ENCODE peak calls at places on chromosomes 3 and 15, in four cellular contexts. Y is HCT116, B is left ventricle myocardium inferior, Z is fibroblast of the aortic adventitia. D is an unnamed sample.

GRCh38 chr3:153295906-153296305 is 133.9 kb downstream of the RAP2B start:
- DNase-seq in B (no peak), Y (no peak), Z (peak), D (no peak)

GRCh38 chr3:64995857-64996564 is 308.2 kb upstream of the ADAMTS9 start:
- DNase-seq in B (no peak), Y (no peak), Z (peak), D (no peak)

GRCh38 chr3:42705962-42706585 is 3.5 kb upstream of the HHATL start:
- DNase-seq in B (peak), Z (no peak), Y (no peak), D (no peak)

GRCh38 chr15:65773386-65774111 is 18.5 kb downstream of the DENND4A start:
- DNase-seq in Z (no peak), B (no peak), Y (no peak), D (no peak)

GRCh38 chr3:58646503-58646902 is 20.1 kb downstream of the FAM3D start:
- DNase-seq in B (no peak), Y (no peak), Z (peak), D (peak)

GRCh38 chr3:63513801-63514200 is 138.7 kb upstream of the SNTN start:
- DNase-seq in Y (no peak), Z (no peak), B (no peak), D (no peak)

GRCh38 chr15:76060098-76060989 is 559 bp downstream of the TMEM266 start:
- DNase-seq in B (no peak), Y (no peak), Z (peak), D (no peak)

GRCh38 chr3:58720526-58720925 is 54.0 kb upstream of the FAM3D start:
- DNase-seq in Z (no peak), B (no peak), Y (no peak), D (no peak)

GRCh38 chr15:89695198-89695597 is 4.6 kb downstream of the WDR93 start:
- DNase-seq in B (no peak), Y (no peak), Z (no peak), D (no peak)

GRCh38 chr3:122635789-122636188 is 44.9 kb upstream of the PARP14 start:
- DNase-seq in B (no peak), Z (peak), Y (peak), D (peak)

GRCh38 chr3:63685340-63685739 is 32.9 kb downstream of the SNTN start:
- DNase-seq in Y (no peak), B (no peak), Z (no peak), D (no peak)

DNA sequence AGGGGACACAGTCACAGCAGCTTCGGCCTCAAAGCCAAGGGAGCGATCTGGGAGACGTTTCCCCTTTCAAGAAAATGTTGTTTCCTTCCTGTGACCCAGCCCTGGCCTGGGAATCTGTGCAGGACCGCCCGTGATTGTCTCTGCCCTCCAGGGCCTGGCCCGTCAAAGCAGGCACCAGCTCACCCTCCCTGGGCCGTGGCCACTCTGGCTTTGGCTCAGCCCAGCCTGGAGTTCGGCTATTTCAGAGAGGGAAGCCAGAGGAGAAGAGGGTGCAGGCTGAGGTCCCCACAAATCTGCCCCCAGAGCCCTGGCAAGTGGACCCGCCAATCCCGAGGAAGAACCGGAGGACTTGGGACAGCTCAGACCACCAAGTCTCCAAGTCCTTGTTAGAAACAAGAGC is 12.7 kb downstream of the GATA2 start:
- DNase-seq in B (peak), Y (no peak), Z (no peak), D (no peak)
- TF ChIP-seq CTCF in B (no peak), Y (no peak), Z (no peak), D (no peak)

GRCh38 chr3:50245251-50245745 is 9.3 kb downstream of the GNAI2 start:
- DNase-seq in Z (no peak), Y (no peak), B (no peak), D (no peak)

GRCh38 chr3:50245831-50246516 is 10.0 kb downstream of the GNAI2 start:
- DNase-seq in B (peak), Z (peak), Y (no peak), D (peak)

GRCh38 chr3:50248387-50248786 is 12.4 kb downstream of the GNAI2 start:
- DNase-seq in Z (no peak), B (peak), Y (no peak), D (peak)

GRCh38 chr3:50249459-50249858 is 13.5 kb downstream of the GNAI2 start:
- DNase-seq in Z (no peak), B (no peak), Y (no peak), D (no peak)

GRCh38 chr3:50246517-50246954 is 10.5 kb downstream of the GNAI2 start:
- DNase-seq in Z (peak), Y (peak), B (peak), D (peak)
- TF ChIP-seq CTCF in Z (no peak), Y (no peak), B (peak), D (no peak)

GRCh38 chr15:54789377-54789776 is 407.4 kb downstream of the RSL24D1 start:
- DNase-seq in B (no peak), Y (no peak), Z (no peak), D (no peak)
- TF ChIP-seq CTCF in B (no peak), Y (no peak), Z (no peak), D (no peak)

DNA sequence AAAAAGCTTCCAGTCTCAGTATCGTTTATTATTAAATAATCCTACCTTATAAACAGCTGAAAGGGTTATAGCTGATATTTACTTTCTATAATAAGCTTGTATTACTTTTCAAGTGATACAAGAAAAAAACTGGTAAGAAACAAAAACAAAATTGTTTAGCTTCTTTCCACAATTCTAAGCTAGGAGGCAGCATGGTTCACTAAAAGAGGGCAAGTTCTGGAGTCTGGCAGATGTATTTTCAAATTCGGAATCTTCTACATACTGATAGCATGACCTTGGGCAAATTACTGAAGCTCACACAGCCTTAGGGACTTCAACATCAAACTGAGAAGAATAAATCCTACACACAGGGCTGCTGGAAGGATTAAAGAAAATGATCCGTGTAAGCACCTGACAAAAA is 15.4 kb downstream of the C15orf62 start:
- DNase-seq in B (no peak), Z (no peak), Y (no peak), D (peak)
- TF ChIP-seq CTCF in B (no peak), Z (no peak), Y (peak), D (no peak)

DNA sequence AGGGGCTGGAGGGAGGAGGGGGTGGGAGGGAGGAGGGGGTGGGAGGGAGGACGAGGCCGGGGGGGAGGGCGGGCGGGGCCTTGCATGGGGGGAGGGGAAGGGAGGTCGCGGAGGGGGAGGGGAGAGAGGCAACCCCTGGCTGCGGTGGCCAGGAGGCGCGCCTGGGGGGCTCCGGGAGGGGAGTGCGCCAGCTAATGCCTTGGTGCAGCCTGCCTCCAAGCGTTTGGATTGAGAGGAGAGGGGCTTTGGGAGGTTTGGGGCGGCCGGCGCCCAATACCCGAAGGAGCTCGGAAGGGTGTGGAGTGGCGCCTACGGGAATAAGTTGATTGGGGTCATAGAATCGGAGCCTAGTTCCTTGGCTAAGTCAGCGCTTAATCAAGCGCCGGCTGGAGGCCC is 544 bp downstream of the TFG start:
- DNase-seq in B (no peak), Y (no peak), Z (no peak), D (peak)
- TF ChIP-seq CTCF in B (no peak), Y (no peak), Z (no peak), D (no peak)

GRCh38 chr15:52179278-52180195 is 11.7 kb downstream of the GNB5 start:
- DNase-seq in Y (peak), B (peak), Z (peak), D (peak)
- TF ChIP-seq CTCF in Y (no peak), B (no peak), Z (no peak), D (peak)

GRCh38 chr3:157542711-157543485 is 39.7 kb upstream of the VEPH1 start:
- DNase-seq in Z (peak), Y (no peak), B (peak), D (peak)
- TF ChIP-seq CTCF in Z (peak), Y (no peak), B (peak), D (no peak)

GRCh38 chr15:73781038-73781925 is 28.1 kb upstream of the INSYN1 start:
- DNase-seq in B (no peak), Z (peak), Y (no peak), D (peak)
- TF ChIP-seq CTCF in B (peak), Z (peak), Y (peak), D (peak)

GRCh38 chr15:67701669-67702068 is 123.6 kb upstream of the SKOR1 start:
- DNase-seq in B (no peak), Y (no peak), Z (peak), D (no peak)

GRCh38 chr15:67696087-67696486 is 129.2 kb upstream of the SKOR1 start:
- DNase-seq in Y (no peak), B (no peak), Z (no peak), D (no peak)

GRCh38 chr15:67700023-67700422 is 125.3 kb upstream of the SKOR1 start:
- DNase-seq in Z (peak), B (no peak), Y (no peak), D (peak)
- TF ChIP-seq CTCF in Z (no peak), B (no peak), Y (no peak), D (no peak)